ENCODE peak calls at places on chromosome 19, in six cellular contexts. M, G, B, U, O and Z are unnamed samples.
A peak's percentile ranks its signal among the peaks of the same experiment; 100 is the strongest.

GRCh38 chr19:3343619-3344502 is 22.5 kb upstream of the NFIC start:
- DNase-seq in M (peak; percentile 89), G (no peak), B (peak; percentile 6), U (no peak), O (no peak), Z (peak; percentile 42)

GRCh38 chr19:18862976-18863842 is 31.4 kb downstream of the UPF1 start:
- DNase-seq in M (no peak), G (no peak), B (no peak), U (no peak), O (no peak), Z (no peak)

GRCh38 chr19:54030895-54031586 is 32.7 kb downstream of the VSTM1 start:
- DNase-seq in M (no peak), G (no peak), B (no peak), U (no peak), O (no peak), Z (no peak)

GRCh38 chr19:46748325-46749109 is 2.3 kb upstream of the STRN4 start:
- DNase-seq in M (no peak), G (peak; percentile 65), B (peak; percentile 73), U (peak; percentile 11), O (peak; percentile 64), Z (peak; percentile 57)

GRCh38 chr19:40718774-40719391 is 2.0 kb downstream of the ITPKC start:
- DNase-seq in M (peak; percentile 87), G (no peak), B (no peak), U (peak; percentile 10), O (peak; percentile 66), Z (no peak)

GRCh38 chr19:10554760-10555612 is 10.8 kb downstream of the KRI1 start:
- DNase-seq in M (peak; percentile 71), G (no peak), B (no peak), U (peak; percentile 21), O (no peak), Z (no peak)

GRCh38 chr19:18940791-18941627 is at the start of gene HOMER3:
- DNase-seq in M (peak; percentile 92), G (peak; percentile 48), B (peak; percentile 64), U (peak; percentile 60), O (peak; percentile 90), Z (peak; percentile 65)

GRCh38 chr19:47176627-47177090 is 46.0 kb downstream of the SAE1 start:
- DNase-seq in M (no peak), G (peak; percentile 54), B (peak; percentile 31), U (no peak), O (no peak), Z (peak; percentile 67)